ENCODE peak calls at places on chromosome 3, in four cellular contexts. J is HepG2, H is HCT116, Y is K562. Z is an unnamed sample.

GRCh38 chr3:66362541-66362941 is 138.3 kb downstream of the LRIG1 start:
- DNase-seq in J (no peak), H (no peak), Y (no peak), Z (no peak)

GRCh38 chr3:133935843-133936825 is 40.5 kb upstream of the RAB6B start:
- DNase-seq in J (no peak), H (no peak), Y (no peak), Z (no peak)

GRCh38 chr3:18758047-18758704 is 333.0 kb upstream of the SATB1 start:
- DNase-seq in J (peak; percentile 47), H (peak; percentile 63), Y (peak; percentile 36), Z (peak; percentile 20)

GRCh38 chr3:99902091-99902490 is 84.4 kb downstream of the CMSS1 start:
- DNase-seq in J (no peak), H (no peak), Y (no peak), Z (no peak)

GRCh38 chr3:57091471-57091870 is 31.0 kb downstream of the SPATA12 start:
- DNase-seq in J (no peak), H (no peak), Y (no peak), Z (no peak)

GRCh38 chr3:167671878-167672427 is 18.2 kb upstream of the WDR49 start:
- DNase-seq in J (no peak), H (no peak), Y (no peak), Z (no peak)

GRCh38 chr3:4821975-4822374 is 157.3 kb upstream of the BHLHE40 start:
- DNase-seq in J (no peak), H (no peak), Y (no peak), Z (no peak)

GRCh38 chr3:177286034-177286433 is 88.8 kb upstream of the TBL1XR1 start:
- DNase-seq in J (peak; percentile 91), H (peak; percentile 53), Y (no peak), Z (no peak)

GRCh38 chr3:56693750-56694149 is 10.7 kb upstream of the TASOR start:
- DNase-seq in J (no peak), H (no peak), Y (no peak), Z (no peak)

GRCh38 chr3:88058322-88058592 is 548 bp downstream of the CGGBP1 start:
- DNase-seq in J (peak; percentile 2), H (no peak), Y (no peak), Z (no peak)

GRCh38 chr3:42189071-42189470 is 76.9 kb downstream of the CCK start:
- DNase-seq in J (no peak), H (no peak), Y (no peak), Z (no peak)

GRCh38 chr3:104578558-104578957 is 788.2 kb upstream of the ALCAM start:
- DNase-seq in J (no peak), H (no peak), Y (peak; percentile 1), Z (no peak)

GRCh38 chr3:33975463-33975862 is 177.0 kb downstream of the PDCD6IP start:
- DNase-seq in J (no peak), H (no peak), Y (no peak), Z (no peak)

GRCh38 chr3:195897081-195897852 is 11.1 kb downstream of the TNK2 start:
- DNase-seq in J (no peak), H (no peak), Y (peak; percentile 58), Z (no peak)

GRCh38 chr3:13013994-13014754 is 59.1 kb downstream of the IQSEC1 start:
- DNase-seq in J (no peak), H (no peak), Y (no peak), Z (no peak)

GRCh38 chr3:36282774-36283173 is 97.5 kb upstream of the STAC start:
- DNase-seq in J (no peak), H (no peak), Y (no peak), Z (no peak)

GRCh38 chr3:61358364-61358763 is 107.1 kb upstream of the FHIT start:
- DNase-seq in J (no peak), H (no peak), Y (no peak), Z (no peak)

GRCh38 chr3:110389005-110389404 is 682.6 kb upstream of the NECTIN3 start:
- DNase-seq in J (no peak), H (no peak), Y (no peak), Z (no peak)

GRCh38 chr3:132641837-132642538 is 17.6 kb downstream of the ACAD11 start:
- DNase-seq in J (peak; percentile 45), H (peak; percentile 22), Y (peak; percentile 28), Z (no peak)

GRCh38 chr3:152622813-152623167 is 212.1 kb upstream of the P2RY1 start:
- DNase-seq in J (no peak), H (no peak), Y (no peak), Z (no peak)

GRCh38 chr3:111807826-111808225 is 51.2 kb upstream of the PHLDB2 start:
- DNase-seq in J (no peak), H (no peak), Y (no peak), Z (no peak)

GRCh38 chr3:31377045-31377642 is 155.6 kb upstream of the STT3B start:
- DNase-seq in J (peak; percentile 100), H (peak; percentile 95), Y (no peak), Z (peak; percentile 85)

GRCh38 chr3:154090116-154090420 is 31.1 kb upstream of the ARHGEF26 start:
- DNase-seq in J (no peak), H (no peak), Y (no peak), Z (no peak)

GRCh38 chr3:114409291-114409690 is 115.5 kb downstream of the TIGIT start:
- DNase-seq in J (no peak), H (no peak), Y (no peak), Z (no peak)

GRCh38 chr3:195182470-195182795 is 88.5 kb downstream of the XXYLT1 start:
- DNase-seq in J (no peak), H (no peak), Y (peak; percentile 78), Z (no peak)

GRCh38 chr3:127789051-127789450 is 33.3 kb downstream of the MGLL start:
- DNase-seq in J (no peak), H (no peak), Y (no peak), Z (no peak)

GRCh38 chr3:113354307-113354706 is 87.0 kb downstream of the CFAP44 start:
- DNase-seq in J (no peak), H (peak; percentile 8), Y (no peak), Z (no peak)

GRCh38 chr3:177335728-177336127 is 138.4 kb upstream of the TBL1XR1 start:
- DNase-seq in J (no peak), H (no peak), Y (no peak), Z (no peak)

GRCh38 chr3:174125267-174125844 is 727.8 kb downstream of the NLGN1 start:
- DNase-seq in J (peak; percentile 2), H (peak; percentile 31), Y (no peak), Z (no peak)

GRCh38 chr3:188620752-188621151 is 466.8 kb downstream of the LPP start:
- DNase-seq in J (no peak), H (no peak), Y (no peak), Z (no peak)

GRCh38 chr3:129346690-129347440 is 68.2 kb downstream of the HMCES start:
- DNase-seq in J (no peak), H (no peak), Y (no peak), Z (no peak)

GRCh38 chr3:127690823-127691452 is 18.2 kb downstream of the ABTB1 start:
- DNase-seq in J (peak; percentile 59), H (peak; percentile 43), Y (peak; percentile 46), Z (no peak)

GRCh38 chr3:194261581-194262063 is 89.5 kb downstream of the CPN2 start:
- DNase-seq in J (peak; percentile 25), H (no peak), Y (no peak), Z (no peak)

GRCh38 chr3:130997291-130997690 is 29.3 kb downstream of the ASTE1 start:
- DNase-seq in J (no peak), H (no peak), Y (no peak), Z (no peak)

GRCh38 chr3:194998948-194999347 is 272.0 kb downstream of the XXYLT1 start:
- DNase-seq in J (no peak), H (no peak), Y (no peak), Z (no peak)

GRCh38 chr3:100766069-100766468 is 56.8 kb downstream of the TFG start:
- DNase-seq in J (no peak), H (no peak), Y (no peak), Z (no peak)

GRCh38 chr3:197508511-197508910 is 47.3 kb downstream of the BDH1 start:
- DNase-seq in J (no peak), H (no peak), Y (no peak), Z (no peak)

GRCh38 chr3:114770874-114771273 is 376.2 kb downstream of the ZBTB20 start:
- DNase-seq in J (no peak), H (no peak), Y (no peak), Z (no peak)

GRCh38 chr3:50525987-50526386 is 22.6 kb upstream of the CACNA2D2 start:
- DNase-seq in J (peak; percentile 25), H (peak; percentile 22), Y (peak; percentile 86), Z (no peak)
- TF ChIP-seq REST in J (peak; percentile 95), H (peak; percentile 95), Y (peak; percentile 99), Z (peak; percentile 90)

GRCh38 chr3:93910085-93910484 is 63.6 kb downstream of the PROS1 start:
- DNase-seq in J (no peak), H (no peak), Y (no peak), Z (no peak)
- H3K9me3 ChIP-seq in J (no peaks in the 10 kb centered on the region), H (no peaks in the 10 kb centered on the region), Y (no peaks in the 10 kb centered on the region), Z (no peaks in the 10 kb centered on the region)

DNA sequence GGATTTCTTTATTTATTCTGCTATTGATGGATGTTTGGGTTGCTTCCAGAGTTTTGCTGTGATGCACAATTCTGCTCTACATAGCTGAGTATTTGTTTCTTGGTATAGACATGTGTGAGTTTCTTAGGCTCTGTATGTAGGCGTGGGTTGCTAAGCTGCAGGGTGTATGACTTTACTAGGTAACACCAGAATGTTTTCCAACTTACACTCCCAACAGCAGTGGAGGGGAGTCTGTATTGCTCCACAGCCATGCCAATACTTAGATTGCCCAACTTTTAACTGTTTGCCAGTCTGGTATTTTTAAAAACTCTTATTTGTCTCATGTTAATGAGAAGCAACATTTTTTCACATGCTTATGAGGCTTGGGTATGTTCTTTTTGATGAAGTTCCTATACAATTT is 155.5 kb upstream of the TNIK start:
- DNase-seq in J (no peak), H (no peak), Y (no peak), Z (no peak)
- TF ChIP-seq TCF7L2 in J (no peak), H (no peak), Y (no peak), Z (no peak)

GRCh38 chr3:62659660-62660059 is 215.6 kb downstream of the CADPS start:
- DNase-seq in J (no peak), H (no peak), Y (no peak), Z (no peak)

GRCh38 chr3:62655319-62656063 is 219.7 kb downstream of the CADPS start:
- DNase-seq in J (no peak), H (no peak), Y (no peak), Z (no peak)

DNA sequence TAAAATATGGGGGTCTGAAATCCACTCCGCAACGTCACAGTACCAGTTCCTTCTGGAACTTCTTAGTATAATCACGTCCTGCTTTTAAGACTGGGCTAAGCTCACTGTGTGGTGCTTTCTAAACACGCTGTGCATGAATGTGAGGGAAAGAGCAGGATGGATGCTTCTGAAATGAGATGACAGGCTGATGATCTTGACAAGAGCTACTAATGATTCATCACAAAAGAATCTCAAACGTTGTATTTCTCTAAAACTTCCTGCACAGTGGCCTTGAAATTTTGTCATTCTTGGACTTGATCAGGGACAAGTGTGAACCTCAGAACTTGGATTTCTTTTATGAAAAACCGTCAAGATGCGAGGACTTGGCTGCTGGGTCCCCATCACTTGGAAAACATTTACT is 221.4 kb downstream of the CADPS start:
- DNase-seq in J (no peak), H (no peak), Y (no peak), Z (no peak)
- TF ChIP-seq REST in J (no peak), H (no peak), Y (no peak), Z (no peak)

Z was measured in Panc1.